ENCODE peak calls at places on chromosomes 2 and 18, in nine cellular contexts. F is activated CD4-positive, alpha-beta T cell treated with anti-CD3 and anti-CD28 coated beads, Interleukin-2, amount 50 U/mL, for 1 hour; T is cardiac muscle cell; U is psoas muscle; S is stimulated activated CD8-positive, alpha-beta memory T cell treated with anti-CD3 and anti-CD28 coated beads, Interleukin-2, amount 100 ng/mL, for 1 hour; W is stimulated activated CD4-positive, alpha-beta T cell treated with anti-CD3 and anti-CD28 coated beads, Interleukin-12 subunit alpha, Interleukin-12 subunit beta, amount 100 ng/mL, for 48 hours; C is T1000; P is small intestine; N is iris pigment epithelial cell. G is an unnamed sample.

GRCh38 chr2:204108301-204108700 is 171.7 kb downstream of the ICOS start:
- DNase-seq in F (peak; percentile 23), T (peak; percentile 49), U (no peak), S (peak; percentile 21), W (peak; percentile 43), C (no peak), P (peak; percentile 30), N (peak; percentile 9), G (peak; percentile 76)

GRCh38 chr2:43192939-43193651 is 33.3 kb downstream of the ZFP36L2 start:
- DNase-seq in F (no peak), T (no peak), U (no peak), S (no peak), W (no peak), C (no peak), P (no peak), N (no peak), G (no peak)

GRCh38 chr2:188598551-188598950 is 306.9 kb downstream of the GULP1 start:
- DNase-seq in F (no peak), T (no peak), U (no peak), S (no peak), W (no peak), C (no peak), P (peak; percentile 43), N (peak; percentile 54), G (no peak)

GRCh38 chr18:54880706-54881105 is 52.4 kb downstream of the RAB27B start:
- DNase-seq in F (no peak), T (no peak), U (no peak), S (no peak), W (no peak), C (peak; percentile 6), P (peak; percentile 49), N (peak; percentile 82), G (no peak)

GRCh38 chr2:85326946-85327756 is 638 bp downstream of the TGOLN2 start:
- DNase-seq in F (peak; percentile 48), T (peak; percentile 48), U (peak; percentile 56), S (peak; percentile 31), W (peak; percentile 32), C (no peak), P (peak; percentile 57), N (peak; percentile 64), G (peak; percentile 71)

GRCh38 chr2:85753525-85754312 is at the start of gene ATOH8:
- DNase-seq in F (no peak), T (peak; percentile 64), U (peak; percentile 83), S (no peak), W (no peak), C (no peak), P (no peak), N (peak; percentile 83), G (peak; percentile 24)

GRCh38 chr2:212940816-212941215 is 210.6 kb downstream of the IKZF2 start:
- DNase-seq in F (no peak), T (peak; percentile 81), U (no peak), S (no peak), W (no peak), C (no peak), P (peak; percentile 32), N (peak; percentile 66), G (no peak)

GRCh38 chr2:74552914-74553811 is 579 bp downstream of the LOXL3 start:
- DNase-seq in F (no peak), T (peak; percentile 76), U (no peak), S (no peak), W (no peak), C (no peak), P (no peak), N (no peak), G (no peak)

GRCh38 chr18:49878567-49878966 is 65.2 kb upstream of the ACAA2 start:
- DNase-seq in F (no peak), T (no peak), U (no peak), S (no peak), W (no peak), C (no peak), P (no peak), N (peak; percentile 77), G (no peak)

GRCh38 chr2:133422946-133423345 is 145.3 kb downstream of the NCKAP5 start:
- DNase-seq in F (no peak), T (no peak), U (no peak), S (no peak), W (no peak), C (no peak), P (no peak), N (peak; percentile 79), G (no peak)

GRCh38 chr18:11115268-11115667 is 34.1 kb downstream of the PIEZO2 start:
- DNase-seq in F (no peak), T (no peak), U (no peak), S (no peak), W (no peak), C (no peak), P (no peak), N (peak; percentile 83), G (no peak)

GRCh38 chr2:96097951-96098823 is 18.2 kb downstream of the ADRA2B start:
- DNase-seq in F (no peak), T (no peak), U (no peak), S (no peak), W (no peak), C (no peak), P (no peak), N (no peak), G (no peak)

GRCh38 chr2:197599285-197599965 is 76.0 kb downstream of the RFTN2 start:
- DNase-seq in F (peak; percentile 25), T (no peak), U (no peak), S (no peak), W (peak; percentile 1), C (no peak), P (no peak), N (peak; percentile 72), G (peak; percentile 6)

GRCh38 chr2:12488365-12488972 is 228.3 kb upstream of the TRIB2 start:
- DNase-seq in F (peak; percentile 33), T (no peak), U (no peak), S (no peak), W (no peak), C (no peak), P (no peak), N (no peak), G (peak; percentile 94)

GRCh38 chr2:160489096-160489495 is 4.5 kb downstream of the RBMS1 start:
- DNase-seq in F (no peak), T (no peak), U (no peak), S (no peak), W (no peak), C (no peak), P (no peak), N (peak; percentile 66), G (no peak)

GRCh38 chr2:14616342-14616741 is 16.2 kb upstream of the LRATD1 start:
- DNase-seq in F (no peak), T (no peak), U (no peak), S (no peak), W (no peak), C (no peak), P (peak; percentile 78), N (peak; percentile 44), G (no peak)

GRCh38 chr2:217951521-217952247 is 51.1 kb downstream of the TNS1 start:
- DNase-seq in F (no peak), T (no peak), U (peak; percentile 13), S (no peak), W (no peak), C (no peak), P (no peak), N (no peak), G (no peak)

GRCh38 chr2:216319771-216320170 is 52.5 kb downstream of the MARCHF4 start:
- DNase-seq in F (no peak), T (peak; percentile 15), U (no peak), S (no peak), W (no peak), C (no peak), P (no peak), N (peak; percentile 42), G (no peak)

G was measured in CD4-positive, CD25-positive, alpha-beta regulatory T cell.